ENCODE peak calls at places on chromosomes 4 and X, in nine cellular contexts. One of them, this sample, is unnamed.

GRCh38 chrX:24204331-24204730 is 54.8 kb downstream of the ZFX start:
- DNase-seq in CD8-positive, alpha-beta T cell: no peak
- DNase-seq in uterus: no peak
- DNase-seq in lower lobe of right lung: no peak
- DNase-seq in left ventricle myocardium inferior: no peak
- DNase-seq in upper lobe of left lung: no peak
- DNase-seq in H9: no peak
- DNase-seq in CD8-positive, alpha-beta memory T cell: no peak
- DNase-seq in cardiac muscle cell: no peak
- DNase-seq in this sample: no peak

GRCh38 chrX:141278306-141278705 is 36.0 kb upstream of the SPANXC start:
- DNase-seq in CD8-positive, alpha-beta T cell: no peak
- DNase-seq in left ventricle myocardium inferior: no peak
- DNase-seq in upper lobe of left lung: no peak
- DNase-seq in uterus: no peak
- DNase-seq in CD8-positive, alpha-beta memory T cell: no peak
- DNase-seq in cardiac muscle cell: peak
- DNase-seq in H9: peak
- DNase-seq in lower lobe of right lung: no peak
- DNase-seq in this sample: peak

GRCh38 chr4:3480528-3481112 is 17.5 kb downstream of the DOK7 start:
- DNase-seq in CD8-positive, alpha-beta memory T cell: peak
- DNase-seq in cardiac muscle cell: peak
- DNase-seq in left ventricle myocardium inferior: peak
- DNase-seq in lower lobe of right lung: peak
- DNase-seq in upper lobe of left lung: peak
- DNase-seq in CD8-positive, alpha-beta T cell: peak
- DNase-seq in uterus: peak
- DNase-seq in H9: peak
- DNase-seq in this sample: peak

GRCh38 chr4:172726001-172726423 is 442.6 kb upstream of the GALNT7 start:
- DNase-seq in CD8-positive, alpha-beta memory T cell: no peak
- DNase-seq in uterus: no peak
- DNase-seq in lower lobe of right lung: no peak
- DNase-seq in H9: no peak
- DNase-seq in upper lobe of left lung: no peak
- DNase-seq in left ventricle myocardium inferior: no peak
- DNase-seq in cardiac muscle cell: no peak
- DNase-seq in CD8-positive, alpha-beta T cell: no peak
- DNase-seq in this sample: no peak

GRCh38 chr4:8198906-8199593 is at the start of gene SH3TC1:
- DNase-seq in CD8-positive, alpha-beta memory T cell: peak
- DNase-seq in cardiac muscle cell: peak
- DNase-seq in left ventricle myocardium inferior: peak
- DNase-seq in CD8-positive, alpha-beta T cell: peak
- DNase-seq in lower lobe of right lung: peak
- DNase-seq in H9: no peak
- DNase-seq in upper lobe of left lung: peak
- DNase-seq in uterus: peak
- DNase-seq in this sample: peak

GRCh38 chrX:19613645-19614323 is 98.5 kb upstream of the MAP3K15 start:
- DNase-seq in lower lobe of right lung: peak
- DNase-seq in upper lobe of left lung: peak
- DNase-seq in H9: no peak
- DNase-seq in uterus: no peak
- DNase-seq in cardiac muscle cell: peak
- DNase-seq in CD8-positive, alpha-beta memory T cell: no peak
- DNase-seq in left ventricle myocardium inferior: peak
- DNase-seq in CD8-positive, alpha-beta T cell: no peak
- DNase-seq in this sample: no peak

GRCh38 chr4:145061325-145061920 is 36.6 kb downstream of the ANAPC10 start:
- DNase-seq in H9: no peak
- DNase-seq in uterus: no peak
- DNase-seq in left ventricle myocardium inferior: no peak
- DNase-seq in CD8-positive, alpha-beta memory T cell: no peak
- DNase-seq in upper lobe of left lung: no peak
- DNase-seq in lower lobe of right lung: no peak
- DNase-seq in cardiac muscle cell: peak
- DNase-seq in CD8-positive, alpha-beta T cell: no peak
- DNase-seq in this sample: no peak

GRCh38 chrX:16839852-16840460 is 30.2 kb downstream of the RBBP7 start:
- DNase-seq in H9: peak
- DNase-seq in CD8-positive, alpha-beta T cell: no peak
- DNase-seq in left ventricle myocardium inferior: no peak
- DNase-seq in cardiac muscle cell: peak
- DNase-seq in uterus: peak
- DNase-seq in CD8-positive, alpha-beta memory T cell: no peak
- DNase-seq in lower lobe of right lung: no peak
- DNase-seq in upper lobe of left lung: no peak
- DNase-seq in this sample: no peak

GRCh38 chr4:8846864-8847263 is 24.8 kb downstream of the HMX1 start:
- DNase-seq in upper lobe of left lung: no peak
- DNase-seq in lower lobe of right lung: peak
- DNase-seq in CD8-positive, alpha-beta T cell: no peak
- DNase-seq in left ventricle myocardium inferior: no peak
- DNase-seq in cardiac muscle cell: no peak
- DNase-seq in H9: no peak
- DNase-seq in CD8-positive, alpha-beta memory T cell: no peak
- DNase-seq in uterus: no peak
- DNase-seq in this sample: no peak

GRCh38 chr4:72567821-72568620 is 1.0 kb downstream of the ADAMTS3 start:
- DNase-seq in CD8-positive, alpha-beta memory T cell: no peak
- DNase-seq in CD8-positive, alpha-beta T cell: no peak
- DNase-seq in uterus: peak
- DNase-seq in H9: peak
- DNase-seq in upper lobe of left lung: peak
- DNase-seq in cardiac muscle cell: peak
- DNase-seq in lower lobe of right lung: peak
- DNase-seq in left ventricle myocardium inferior: peak
- DNase-seq in this sample: no peak

GRCh38 chr4:72571337-72571736 is 2.3 kb upstream of the ADAMTS3 start:
- DNase-seq in CD8-positive, alpha-beta T cell: no peak
- DNase-seq in H9: no peak
- DNase-seq in left ventricle myocardium inferior: no peak
- DNase-seq in CD8-positive, alpha-beta memory T cell: no peak
- DNase-seq in upper lobe of left lung: no peak
- DNase-seq in cardiac muscle cell: no peak
- DNase-seq in lower lobe of right lung: no peak
- DNase-seq in uterus: no peak
- DNase-seq in this sample: no peak

GRCh38 chr4:72569719-72570235 is 756 bp upstream of the ADAMTS3 start:
- DNase-seq in CD8-positive, alpha-beta T cell: no peak
- DNase-seq in H9: no peak
- DNase-seq in cardiac muscle cell: no peak
- DNase-seq in lower lobe of right lung: no peak
- DNase-seq in uterus: peak
- DNase-seq in CD8-positive, alpha-beta memory T cell: no peak
- DNase-seq in left ventricle myocardium inferior: no peak
- DNase-seq in upper lobe of left lung: no peak
- DNase-seq in this sample: no peak

GRCh38 chr4:72567036-72567435 is 2.0 kb downstream of the ADAMTS3 start:
- DNase-seq in CD8-positive, alpha-beta memory T cell: no peak
- DNase-seq in uterus: no peak
- DNase-seq in left ventricle myocardium inferior: no peak
- DNase-seq in cardiac muscle cell: no peak
- DNase-seq in CD8-positive, alpha-beta T cell: no peak
- DNase-seq in upper lobe of left lung: no peak
- DNase-seq in H9: no peak
- DNase-seq in lower lobe of right lung: no peak
- DNase-seq in this sample: no peak

DNA sequence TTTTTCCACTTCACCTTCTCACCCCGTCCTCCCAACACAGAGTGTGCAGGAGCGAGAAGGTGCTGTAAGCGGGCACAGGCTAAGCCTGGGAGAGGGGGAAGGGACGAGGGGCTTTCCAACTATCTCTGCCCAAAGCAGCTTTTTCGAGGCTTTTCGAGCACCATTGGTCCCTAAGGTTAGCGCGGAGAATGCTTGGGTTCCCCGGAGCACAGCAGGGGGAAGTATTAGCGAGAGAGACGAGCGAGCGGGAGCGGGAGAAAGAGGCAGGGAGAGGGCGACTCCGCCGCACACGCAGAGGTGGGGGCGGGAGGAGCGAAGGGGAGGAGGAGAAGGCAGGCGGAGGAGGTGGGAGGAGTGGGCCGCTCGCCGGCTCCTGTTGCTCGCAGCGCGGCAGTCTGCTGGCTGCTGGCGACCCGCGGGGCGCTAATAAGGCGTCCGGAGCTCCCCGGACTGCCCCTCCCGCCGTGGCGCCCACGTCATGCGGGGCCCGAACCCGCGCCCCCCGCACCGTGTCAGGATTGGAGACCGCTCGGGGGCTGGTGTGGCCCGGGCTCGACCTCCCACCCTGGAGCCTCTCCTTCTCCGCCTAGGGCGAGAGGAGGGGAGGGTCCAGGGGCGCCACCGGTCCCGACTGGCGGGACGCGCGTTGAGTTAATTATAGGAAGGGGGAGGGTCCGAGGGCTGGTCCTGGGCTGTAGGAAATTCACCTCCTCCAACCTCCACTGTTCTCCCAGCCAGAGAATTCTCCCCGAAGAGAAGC is at the start of gene ADAMTS3:
- DNase-seq in lower lobe of right lung: peak
- DNase-seq in H9: peak
- DNase-seq in left ventricle myocardium inferior: peak
- DNase-seq in upper lobe of left lung: peak
- DNase-seq in CD8-positive, alpha-beta T cell: no peak
- DNase-seq in uterus: peak
- DNase-seq in CD8-positive, alpha-beta memory T cell: no peak
- DNase-seq in cardiac muscle cell: peak
- DNase-seq in this sample: peak
- H3K27ac ChIP-seq in lower lobe of right lung: peak
- H3K27ac ChIP-seq in H9: no peak
- H3K27ac ChIP-seq in left ventricle myocardium inferior: peak
- H3K27ac ChIP-seq in upper lobe of left lung: peak
- H3K27ac ChIP-seq in CD8-positive, alpha-beta T cell: no peak
- H3K27ac ChIP-seq in uterus: peak
- H3K27ac ChIP-seq in CD8-positive, alpha-beta memory T cell: peak
- H3K27ac ChIP-seq in cardiac muscle cell: peak
- H3K27ac ChIP-seq in this sample: no peak

DNA sequence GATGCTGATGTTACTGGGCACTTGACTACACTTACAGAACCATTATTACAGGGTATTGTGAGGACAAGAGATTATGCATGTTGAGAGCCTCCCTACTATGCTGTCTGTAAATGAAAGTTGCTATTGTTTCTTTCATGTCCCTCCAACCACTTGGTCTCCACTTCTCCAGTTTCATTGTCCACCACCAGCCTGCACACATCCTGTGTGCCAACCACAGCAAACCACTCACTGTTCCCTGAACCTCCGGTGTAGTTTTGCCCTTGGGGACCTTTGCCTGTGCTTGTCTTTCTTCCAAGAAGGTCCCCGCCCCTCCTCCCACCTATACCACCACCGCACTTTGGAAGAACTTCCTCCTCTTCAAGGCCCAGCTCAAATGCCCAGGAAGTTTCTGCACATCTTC is 43.1 kb upstream of the AFF2 start:
- DNase-seq in uterus: no peak
- DNase-seq in upper lobe of left lung: no peak
- DNase-seq in cardiac muscle cell: no peak
- DNase-seq in lower lobe of right lung: peak
- DNase-seq in H9: no peak
- DNase-seq in CD8-positive, alpha-beta memory T cell: no peak
- DNase-seq in CD8-positive, alpha-beta T cell: no peak
- DNase-seq in left ventricle myocardium inferior: no peak
- DNase-seq in this sample: no peak
- H3K27ac ChIP-seq in uterus: no peak
- H3K27ac ChIP-seq in upper lobe of left lung: no peak
- H3K27ac ChIP-seq in cardiac muscle cell: no peak
- H3K27ac ChIP-seq in lower lobe of right lung: no peak
- H3K27ac ChIP-seq in H9: no peak
- H3K27ac ChIP-seq in CD8-positive, alpha-beta memory T cell: no peak
- H3K27ac ChIP-seq in CD8-positive, alpha-beta T cell: no peak
- H3K27ac ChIP-seq in left ventricle myocardium inferior: no peak
- H3K27ac ChIP-seq in this sample: no peak

GRCh38 chrX:2693123-2693438 is 2.0 kb downstream of the CD99 start:
- DNase-seq in left ventricle myocardium inferior: no peak
- DNase-seq in H9: no peak
- DNase-seq in CD8-positive, alpha-beta memory T cell: no peak
- DNase-seq in cardiac muscle cell: no peak
- DNase-seq in uterus: no peak
- DNase-seq in upper lobe of left lung: no peak
- DNase-seq in CD8-positive, alpha-beta T cell: no peak
- DNase-seq in lower lobe of right lung: no peak
- DNase-seq in this sample: no peak
- H3K27ac ChIP-seq in left ventricle myocardium inferior: peak
- H3K27ac ChIP-seq in H9: no peak
- H3K27ac ChIP-seq in CD8-positive, alpha-beta memory T cell: peak
- H3K27ac ChIP-seq in cardiac muscle cell: peak
- H3K27ac ChIP-seq in uterus: peak
- H3K27ac ChIP-seq in upper lobe of left lung: peak
- H3K27ac ChIP-seq in CD8-positive, alpha-beta T cell: peak
- H3K27ac ChIP-seq in lower lobe of right lung: peak
- H3K27ac ChIP-seq in this sample: no peak

GRCh38 chrX:103831342-103831802 is 685 bp downstream of the RAB9B start:
- DNase-seq in lower lobe of right lung: no peak
- DNase-seq in left ventricle myocardium inferior: no peak
- DNase-seq in upper lobe of left lung: no peak
- DNase-seq in uterus: no peak
- DNase-seq in cardiac muscle cell: peak
- DNase-seq in H9: no peak
- DNase-seq in CD8-positive, alpha-beta memory T cell: peak
- DNase-seq in CD8-positive, alpha-beta T cell: peak
- DNase-seq in this sample: no peak

GRCh38 chrX:103830848-103831247 is 1.2 kb downstream of the RAB9B start:
- DNase-seq in lower lobe of right lung: no peak
- DNase-seq in H9: no peak
- DNase-seq in CD8-positive, alpha-beta T cell: no peak
- DNase-seq in cardiac muscle cell: no peak
- DNase-seq in left ventricle myocardium inferior: no peak
- DNase-seq in uterus: no peak
- DNase-seq in CD8-positive, alpha-beta memory T cell: no peak
- DNase-seq in upper lobe of left lung: no peak
- DNase-seq in this sample: no peak

GRCh38 chrX:103831803-103832544 is at the start of gene RAB9B:
- DNase-seq in CD8-positive, alpha-beta T cell: peak
- DNase-seq in upper lobe of left lung: peak
- DNase-seq in CD8-positive, alpha-beta memory T cell: peak
- DNase-seq in uterus: peak
- DNase-seq in lower lobe of right lung: peak
- DNase-seq in H9: peak
- DNase-seq in left ventricle myocardium inferior: peak
- DNase-seq in cardiac muscle cell: peak
- DNase-seq in this sample: peak

GRCh38 chrX:103825881-103826280 is 6.2 kb downstream of the RAB9B start:
- DNase-seq in CD8-positive, alpha-beta memory T cell: no peak
- DNase-seq in CD8-positive, alpha-beta T cell: no peak
- DNase-seq in uterus: no peak
- DNase-seq in cardiac muscle cell: no peak
- DNase-seq in lower lobe of right lung: no peak
- DNase-seq in left ventricle myocardium inferior: no peak
- DNase-seq in H9: no peak
- DNase-seq in upper lobe of left lung: no peak
- DNase-seq in this sample: no peak

DNA sequence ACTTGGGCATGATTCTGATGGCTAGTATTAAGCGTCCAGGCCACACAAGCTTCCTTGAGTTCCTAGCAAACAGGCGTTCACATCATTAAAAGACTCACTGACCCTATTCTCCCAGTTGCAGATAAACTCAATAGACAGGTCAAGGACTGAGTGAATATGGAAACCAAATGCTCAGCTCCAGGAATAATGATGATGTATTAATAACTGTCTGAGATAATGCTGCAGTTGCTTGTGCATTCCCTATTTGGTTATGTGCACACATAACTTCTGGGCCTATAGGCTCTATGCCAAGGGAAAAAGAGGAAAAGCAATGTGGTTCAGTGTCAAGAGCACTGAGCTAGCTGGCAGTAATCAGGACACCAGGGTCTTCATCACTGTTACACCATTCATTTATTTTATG is 3.5 kb downstream of the RAB9B start:
- DNase-seq in left ventricle myocardium inferior: no peak
- DNase-seq in cardiac muscle cell: no peak
- DNase-seq in upper lobe of left lung: no peak
- DNase-seq in CD8-positive, alpha-beta T cell: no peak
- DNase-seq in H9: no peak
- DNase-seq in uterus: no peak
- DNase-seq in lower lobe of right lung: no peak
- DNase-seq in CD8-positive, alpha-beta memory T cell: no peak
- DNase-seq in this sample: no peak
- H3K27ac ChIP-seq in left ventricle myocardium inferior: peak
- H3K27ac ChIP-seq in cardiac muscle cell: no peak
- H3K27ac ChIP-seq in upper lobe of left lung: no peak
- H3K27ac ChIP-seq in CD8-positive, alpha-beta T cell: no peak
- H3K27ac ChIP-seq in H9: no peak
- H3K27ac ChIP-seq in uterus: peak
- H3K27ac ChIP-seq in lower lobe of right lung: no peak
- H3K27ac ChIP-seq in CD8-positive, alpha-beta memory T cell: no peak
- H3K27ac ChIP-seq in this sample: no peak